ENCODE peak calls at places on chromosomes 16 and 17, in four cellular contexts. P is neuronal stem cell, E is HCT116, R is GM23248. A is an unnamed sample.

GRCh38 chr17:8832711-8833352 is 33.7 kb upstream of the MFSD6L start:
- DNase-seq in E (peak; percentile 12), P (peak; percentile 41), R (peak; percentile 23), A (no peak)

GRCh38 chr16:87823146-87823929 is 46.0 kb downstream of the SLC7A5 start:
- DNase-seq in P (no peak), R (no peak), E (no peak), A (no peak)

GRCh38 chr17:37315601-37316000 is 60.2 kb upstream of the C17orf78 start:
- DNase-seq in E (no peak), R (no peak), P (no peak), A (no peak)

GRCh38 chr16:78505544-78506371 is 406.3 kb downstream of the WWOX start:
- DNase-seq in P (no peak), R (peak; percentile 49), E (no peak), A (no peak)

GRCh38 chr17:57810740-57811632 is 38.9 kb downstream of the MRPS23 start:
- DNase-seq in R (peak; percentile 52), P (no peak), E (no peak), A (peak; percentile 51)

GRCh38 chr16:77169650-77170236 is 21.2 kb upstream of the MON1B start:
- DNase-seq in E (peak; percentile 42), P (peak; percentile 70), R (peak; percentile 41), A (peak; percentile 48)

GRCh38 chr17:32671891-32672290 is 185.1 kb downstream of the CDK5R1 start:
- DNase-seq in E (no peak), P (no peak), R (peak; percentile 19), A (no peak)

GRCh38 chr17:61416540-61417363 is 17.1 kb downstream of the TBX2 start:
- DNase-seq in R (peak; percentile 90), P (peak; percentile 93), E (peak; percentile 89), A (peak; percentile 94)

GRCh38 chr16:2229091-2229490 is 5.7 kb downstream of the E4F1 start:
- DNase-seq in P (no peak), R (no peak), E (no peak), A (no peak)

GRCh38 chr17:61720016-61720795 is 129.2 kb upstream of the NACA2 start:
- DNase-seq in P (no peak), R (peak; percentile 1), E (no peak), A (no peak)

GRCh38 chr17:8557176-8557806 is 73.2 kb downstream of the MYH10 start:
- DNase-seq in P (no peak), R (no peak), E (no peak), A (peak; percentile 13)

GRCh38 chr16:80591071-80591935 is 50.5 kb downstream of the DYNLRB2 start:
- DNase-seq in E (no peak), R (no peak), P (no peak), A (no peak)

GRCh38 chr16:47019563-47019962 is 46.1 kb upstream of the DNAJA2 start:
- DNase-seq in E (no peak), R (peak; percentile 31), P (no peak), A (peak; percentile 30)

GRCh38 chr17:2990396-2990795 is 73.0 kb downstream of the OR1D5 start:
- DNase-seq in R (no peak), P (no peak), E (no peak), A (no peak)

GRCh38 chr17:49217651-49218413 is 7.3 kb downstream of the ABI3 start:
- DNase-seq in P (no peak), R (no peak), E (no peak), A (no peak)

GRCh38 chr16:4994719-4995434 is 36.7 kb downstream of the SEC14L5 start:
- DNase-seq in P (no peak), E (no peak), R (peak; percentile 15), A (peak; percentile 34)

GRCh38 chr16:46826618-46827017 is 4.4 kb downstream of the C16orf87 start:
- DNase-seq in R (peak; percentile 9), P (no peak), E (no peak), A (no peak)

GRCh38 chr16:53892155-53892554 is 188.2 kb downstream of the FTO start:
- DNase-seq in P (peak; percentile 65), R (peak; percentile 70), E (peak; percentile 22), A (peak; percentile 78)

GRCh38 chr17:2027528-2028233 is 2.3 kb upstream of the DPH1 start:
- DNase-seq in E (no peak), R (no peak), P (no peak), A (no peak)

GRCh38 chr16:87309912-87310485 is 7.2 kb downstream of the C16orf95 start:
- DNase-seq in R (no peak), E (no peak), P (no peak), A (no peak)

GRCh38 chr16:49587511-49587910 is 213.9 kb downstream of the C16orf78 start:
- DNase-seq in E (no peak), P (no peak), R (no peak), A (no peak)

GRCh38 chr17:286571-286970 is 66.0 kb downstream of the RPH3AL start:
- DNase-seq in P (no peak), E (no peak), R (no peak), A (no peak)

GRCh38 chr17:78038748-78039288 is 80.3 kb downstream of the TNRC6C start:
- DNase-seq in E (no peak), R (no peak), P (no peak), A (no peak)

GRCh38 chr17:19248923-19249574 is 11.9 kb downstream of the EPN2 start:
- DNase-seq in R (peak; percentile 96), P (no peak), E (no peak), A (peak; percentile 83)

GRCh38 chr17:8991514-8992285 is 26.2 kb upstream of the PIK3R5 start:
- DNase-seq in E (peak; percentile 51), P (peak; percentile 64), R (peak; percentile 85), A (peak; percentile 88)

GRCh38 chr16:75703341-75703740 is 2.1 kb upstream of the DUXB start:
- DNase-seq in R (peak; percentile 59), E (no peak), P (no peak), A (peak; percentile 6)

GRCh38 chr17:4604111-4604644 is 19.8 kb downstream of the SMTNL2 start:
- DNase-seq in P (no peak), E (no peak), R (peak; percentile 36), A (peak; percentile 83)

DNA sequence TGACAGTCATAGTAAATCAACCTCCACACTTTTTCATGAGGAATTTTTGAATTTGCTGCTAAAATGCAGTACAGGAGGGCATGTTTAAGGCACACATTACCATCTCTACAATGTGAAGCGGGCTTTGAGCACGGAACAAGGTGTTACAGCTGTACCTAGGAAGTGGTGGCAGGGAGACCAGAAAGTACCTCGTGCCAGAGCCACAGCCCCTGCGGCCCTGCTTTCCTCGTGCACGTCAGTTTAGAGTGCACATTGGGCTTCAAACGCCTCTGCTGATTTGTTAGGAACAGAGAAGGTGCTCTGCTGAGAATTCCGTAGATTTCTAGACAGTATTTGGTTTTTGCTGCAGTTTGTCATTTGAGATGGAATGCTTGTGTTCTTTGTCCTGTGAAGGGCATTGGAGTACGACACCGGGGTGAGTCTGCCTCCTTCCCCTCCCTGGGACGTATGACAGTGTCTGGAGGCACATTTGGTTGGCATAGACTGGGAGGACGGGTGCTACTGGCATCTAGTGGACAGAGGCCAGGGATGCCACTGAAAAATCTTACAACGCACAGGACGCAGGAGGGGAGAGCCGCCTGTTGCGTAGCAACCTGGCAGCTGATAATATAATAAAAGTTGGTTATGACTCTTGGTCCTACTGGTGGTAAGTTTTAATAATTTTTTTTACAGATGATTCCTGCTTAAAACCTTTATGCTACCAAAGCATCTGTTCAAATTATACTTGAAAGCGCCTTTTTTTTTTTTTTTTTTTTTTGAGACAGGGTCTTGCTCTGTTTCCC is 9.1 kb downstream of the FOXK2 start:
- DNase-seq in P (no peak), R (peak; percentile 83), E (peak; percentile 31), A (no peak)
- H3K9ac ChIP-seq in P (no peak overlapping the region), R (peak overlapping the region; percentile 47), E (peak overlapping the region; percentile 18), A (peak overlapping the region; percentile 29)

DNA sequence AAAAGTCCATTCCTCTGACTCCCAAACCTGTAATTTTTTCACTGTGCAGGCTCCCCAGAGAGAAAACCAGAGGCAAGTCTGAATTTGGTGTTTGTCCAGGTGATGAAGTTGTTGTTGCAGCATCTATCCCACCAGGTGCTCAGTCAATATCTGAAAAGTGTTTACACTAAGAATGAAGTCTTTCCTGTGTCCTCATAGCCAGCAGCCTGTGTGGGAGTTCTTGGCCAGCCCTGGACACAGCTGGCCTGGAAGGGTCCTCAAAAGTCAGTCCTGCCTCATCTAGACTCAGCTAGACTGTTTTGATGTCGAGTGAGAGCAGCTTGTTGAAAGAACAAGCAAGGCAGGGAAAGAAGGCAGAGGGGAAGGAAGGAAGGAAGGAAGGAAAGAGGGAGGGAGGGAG is 3.3 kb upstream of the PMP22 start:
- DNase-seq in P (no peak), R (no peak), E (no peak), A (no peak)
- H3K9ac ChIP-seq in P (no peak overlapping the region), R (no peak overlapping the region), E (no peak overlapping the region), A (no peak overlapping the region)

GRCh38 chr16:56547120-56547948 is 17.5 kb upstream of the MT4 start:
- DNase-seq in P (peak; percentile 82), E (no peak), R (peak; percentile 46), A (no peak)
- H3K9ac ChIP-seq in P (no peak overlapping the region), E (no peak overlapping the region), R (no peak overlapping the region), A (no peak overlapping the region)

DNA sequence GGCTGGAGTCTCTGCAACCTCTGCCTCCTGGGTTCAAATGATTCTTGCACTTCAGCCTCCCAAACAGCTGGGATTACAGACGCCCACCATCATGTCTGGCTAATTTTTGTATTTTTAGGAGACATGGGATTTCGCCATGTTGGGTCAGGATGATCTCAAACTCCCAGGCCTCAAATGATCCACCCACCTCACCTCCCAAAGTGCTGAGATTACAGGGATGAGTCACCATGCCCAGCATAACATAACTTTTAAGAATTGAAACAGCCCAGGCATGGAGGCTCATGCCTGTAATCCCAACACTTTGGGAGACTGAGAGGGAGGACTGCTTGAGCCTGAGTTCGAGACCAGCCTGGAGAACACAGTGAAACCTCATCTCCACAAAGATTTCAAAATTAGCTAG is 2.5 kb downstream of the RSL1D1 start:
- DNase-seq in P (no peak), R (peak; percentile 70), E (no peak), A (peak; percentile 26)
- H3K9ac ChIP-seq in P (no peak overlapping the region), R (peak overlapping the region; percentile 15), E (no peak overlapping the region), A (peak overlapping the region; percentile 29)

DNA sequence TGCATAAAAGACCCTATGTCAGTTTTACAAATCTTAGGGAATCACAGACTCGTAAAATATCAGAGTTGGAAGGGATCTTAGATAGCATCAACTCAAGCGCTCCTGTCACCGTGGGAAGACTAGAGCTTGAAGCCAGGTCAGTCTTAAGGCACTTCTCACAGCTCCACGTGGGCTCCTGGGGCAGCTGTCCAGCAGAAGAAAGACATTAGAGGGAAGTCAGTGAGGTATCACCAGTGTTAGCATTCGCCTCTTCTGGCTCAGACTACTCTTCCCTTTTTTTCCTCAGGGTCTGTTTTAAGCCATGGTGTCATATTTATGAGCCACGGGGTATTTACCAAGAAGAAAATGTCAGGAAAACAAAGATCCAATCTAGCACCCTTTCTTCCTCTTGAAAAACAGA is 60.8 kb upstream of the ELAC2 start:
- DNase-seq in E (no peak), R (no peak), P (no peak), A (no peak)
- H3K9ac ChIP-seq in E (no peak overlapping the region), R (no peak overlapping the region), P (no peak overlapping the region), A (no peak overlapping the region)

DNA sequence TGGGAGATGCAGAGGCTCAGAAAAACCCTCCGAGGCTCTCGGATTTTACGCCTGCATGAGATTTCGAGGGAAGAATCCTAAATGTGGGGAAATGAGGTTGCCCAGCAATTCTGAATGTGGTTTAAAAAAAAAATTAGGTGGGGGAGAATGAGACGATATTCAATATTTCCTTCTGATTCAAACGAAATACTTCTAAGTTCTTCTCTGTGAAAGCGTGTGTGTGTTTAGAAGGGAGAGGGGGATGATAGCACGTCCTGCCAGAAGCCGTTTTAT is 47.8 kb downstream of the TBC1D16 start:
- DNase-seq in P (no peak), E (no peak), R (peak; percentile 47), A (no peak)
- H3K9ac ChIP-seq in P (peak overlapping the region; percentile 47), E (peak overlapping the region; percentile 51), R (peak overlapping the region; percentile 80), A (peak overlapping the region; percentile 74)

A was measured in adipocyte.